ENCODE peak calls at places on chromosomes 7 and 10, in eight cellular contexts. One of them, this sample, is unnamed.

GRCh38 chr10:131885391-131886165 is 15.2 kb upstream of the PPP2R2D start:
- DNase-seq in stimulated activated CD4-positive, alpha-beta T cell treated with anti-CD3 and anti-CD28 coated beads, TNF-alpha, amount 100 ng/mL, for 24 hours: peak
- DNase-seq in T-helper 2 cell: peak
- DNase-seq in GM13976: peak
- DNase-seq in endothelial cell: peak
- DNase-seq in SK-N-SH: peak
- DNase-seq in right atrium auricular region: peak
- DNase-seq in stimulated activated CD8-positive, alpha-beta memory T cell treated with anti-CD3 and anti-CD28 coated beads, Interleukin-12 subunit alpha, Interleukin-12 subunit beta, amount 100 ng/mL, for 1 hour: peak
- DNase-seq in this sample: peak

GRCh38 chr7:157465597-157466348 is 129.0 kb downstream of the DNAJB6 start:
- DNase-seq in stimulated activated CD4-positive, alpha-beta T cell treated with anti-CD3 and anti-CD28 coated beads, TNF-alpha, amount 100 ng/mL, for 24 hours: no peak
- DNase-seq in T-helper 2 cell: no peak
- DNase-seq in GM13976: no peak
- DNase-seq in endothelial cell: no peak
- DNase-seq in SK-N-SH: no peak
- DNase-seq in right atrium auricular region: peak
- DNase-seq in stimulated activated CD8-positive, alpha-beta memory T cell treated with anti-CD3 and anti-CD28 coated beads, Interleukin-12 subunit alpha, Interleukin-12 subunit beta, amount 100 ng/mL, for 1 hour: no peak
- DNase-seq in this sample: no peak

GRCh38 chr10:71347587-71348395 is 28.7 kb downstream of the SLC29A3 start:
- DNase-seq in stimulated activated CD4-positive, alpha-beta T cell treated with anti-CD3 and anti-CD28 coated beads, TNF-alpha, amount 100 ng/mL, for 24 hours: no peak
- DNase-seq in T-helper 2 cell: no peak
- DNase-seq in GM13976: no peak
- DNase-seq in endothelial cell: no peak
- DNase-seq in SK-N-SH: no peak
- DNase-seq in right atrium auricular region: no peak
- DNase-seq in stimulated activated CD8-positive, alpha-beta memory T cell treated with anti-CD3 and anti-CD28 coated beads, Interleukin-12 subunit alpha, Interleukin-12 subunit beta, amount 100 ng/mL, for 1 hour: no peak
- DNase-seq in this sample: no peak

GRCh38 chr7:157961731-157962457 is 625.1 kb downstream of the DNAJB6 start:
- DNase-seq in stimulated activated CD4-positive, alpha-beta T cell treated with anti-CD3 and anti-CD28 coated beads, TNF-alpha, amount 100 ng/mL, for 24 hours: no peak
- DNase-seq in T-helper 2 cell: no peak
- DNase-seq in GM13976: no peak
- DNase-seq in endothelial cell: no peak
- DNase-seq in SK-N-SH: no peak
- DNase-seq in right atrium auricular region: no peak
- DNase-seq in stimulated activated CD8-positive, alpha-beta memory T cell treated with anti-CD3 and anti-CD28 coated beads, Interleukin-12 subunit alpha, Interleukin-12 subunit beta, amount 100 ng/mL, for 1 hour: no peak
- DNase-seq in this sample: no peak

GRCh38 chr10:73509695-73510094 is 13.9 kb upstream of the PPP3CB start:
- DNase-seq in stimulated activated CD4-positive, alpha-beta T cell treated with anti-CD3 and anti-CD28 coated beads, TNF-alpha, amount 100 ng/mL, for 24 hours: no peak
- DNase-seq in T-helper 2 cell: no peak
- DNase-seq in GM13976: no peak
- DNase-seq in endothelial cell: no peak
- DNase-seq in SK-N-SH: no peak
- DNase-seq in right atrium auricular region: no peak
- DNase-seq in stimulated activated CD8-positive, alpha-beta memory T cell treated with anti-CD3 and anti-CD28 coated beads, Interleukin-12 subunit alpha, Interleukin-12 subunit beta, amount 100 ng/mL, for 1 hour: no peak
- DNase-seq in this sample: no peak

GRCh38 chr7:20998309-20998708 is 211.6 kb upstream of the SP8 start:
- DNase-seq in stimulated activated CD4-positive, alpha-beta T cell treated with anti-CD3 and anti-CD28 coated beads, TNF-alpha, amount 100 ng/mL, for 24 hours: no peak
- DNase-seq in T-helper 2 cell: no peak
- DNase-seq in GM13976: no peak
- DNase-seq in endothelial cell: no peak
- DNase-seq in SK-N-SH: no peak
- DNase-seq in right atrium auricular region: no peak
- DNase-seq in stimulated activated CD8-positive, alpha-beta memory T cell treated with anti-CD3 and anti-CD28 coated beads, Interleukin-12 subunit alpha, Interleukin-12 subunit beta, amount 100 ng/mL, for 1 hour: no peak
- DNase-seq in this sample: no peak

GRCh38 chr7:128410092-128410665 is 397 bp upstream of the IMPDH1 start:
- DNase-seq in stimulated activated CD4-positive, alpha-beta T cell treated with anti-CD3 and anti-CD28 coated beads, TNF-alpha, amount 100 ng/mL, for 24 hours: no peak
- DNase-seq in T-helper 2 cell: peak
- DNase-seq in GM13976: peak
- DNase-seq in endothelial cell: peak
- DNase-seq in SK-N-SH: peak
- DNase-seq in right atrium auricular region: peak
- DNase-seq in stimulated activated CD8-positive, alpha-beta memory T cell treated with anti-CD3 and anti-CD28 coated beads, Interleukin-12 subunit alpha, Interleukin-12 subunit beta, amount 100 ng/mL, for 1 hour: peak
- DNase-seq in this sample: peak

GRCh38 chr10:80122746-80123145 is 9.8 kb upstream of the PLAC9 start:
- DNase-seq in stimulated activated CD4-positive, alpha-beta T cell treated with anti-CD3 and anti-CD28 coated beads, TNF-alpha, amount 100 ng/mL, for 24 hours: no peak
- DNase-seq in T-helper 2 cell: no peak
- DNase-seq in GM13976: no peak
- DNase-seq in endothelial cell: no peak
- DNase-seq in SK-N-SH: no peak
- DNase-seq in right atrium auricular region: peak
- DNase-seq in stimulated activated CD8-positive, alpha-beta memory T cell treated with anti-CD3 and anti-CD28 coated beads, Interleukin-12 subunit alpha, Interleukin-12 subunit beta, amount 100 ng/mL, for 1 hour: no peak
- DNase-seq in this sample: no peak

GRCh38 chr7:107355616-107356015 is 114.2 kb upstream of the GPR22 start:
- DNase-seq in stimulated activated CD4-positive, alpha-beta T cell treated with anti-CD3 and anti-CD28 coated beads, TNF-alpha, amount 100 ng/mL, for 24 hours: no peak
- DNase-seq in T-helper 2 cell: no peak
- DNase-seq in GM13976: no peak
- DNase-seq in endothelial cell: no peak
- DNase-seq in SK-N-SH: no peak
- DNase-seq in right atrium auricular region: no peak
- DNase-seq in stimulated activated CD8-positive, alpha-beta memory T cell treated with anti-CD3 and anti-CD28 coated beads, Interleukin-12 subunit alpha, Interleukin-12 subunit beta, amount 100 ng/mL, for 1 hour: no peak
- DNase-seq in this sample: peak

GRCh38 chr10:30750971-30751677 is 121.6 kb upstream of the LYZL2 start:
- DNase-seq in stimulated activated CD4-positive, alpha-beta T cell treated with anti-CD3 and anti-CD28 coated beads, TNF-alpha, amount 100 ng/mL, for 24 hours: no peak
- DNase-seq in T-helper 2 cell: no peak
- DNase-seq in GM13976: peak
- DNase-seq in endothelial cell: no peak
- DNase-seq in SK-N-SH: no peak
- DNase-seq in right atrium auricular region: no peak
- DNase-seq in stimulated activated CD8-positive, alpha-beta memory T cell treated with anti-CD3 and anti-CD28 coated beads, Interleukin-12 subunit alpha, Interleukin-12 subunit beta, amount 100 ng/mL, for 1 hour: no peak
- DNase-seq in this sample: no peak

GRCh38 chr10:59808896-59809643 is 55.8 kb upstream of the MRLN start:
- DNase-seq in stimulated activated CD4-positive, alpha-beta T cell treated with anti-CD3 and anti-CD28 coated beads, TNF-alpha, amount 100 ng/mL, for 24 hours: peak
- DNase-seq in T-helper 2 cell: peak
- DNase-seq in GM13976: peak
- DNase-seq in endothelial cell: peak
- DNase-seq in SK-N-SH: peak
- DNase-seq in right atrium auricular region: peak
- DNase-seq in stimulated activated CD8-positive, alpha-beta memory T cell treated with anti-CD3 and anti-CD28 coated beads, Interleukin-12 subunit alpha, Interleukin-12 subunit beta, amount 100 ng/mL, for 1 hour: peak
- DNase-seq in this sample: peak

GRCh38 chr10:3812141-3812540 is 27.1 kb upstream of the KLF6 start:
- DNase-seq in stimulated activated CD4-positive, alpha-beta T cell treated with anti-CD3 and anti-CD28 coated beads, TNF-alpha, amount 100 ng/mL, for 24 hours: no peak
- DNase-seq in T-helper 2 cell: no peak
- DNase-seq in GM13976: no peak
- DNase-seq in endothelial cell: no peak
- DNase-seq in SK-N-SH: no peak
- DNase-seq in right atrium auricular region: no peak
- DNase-seq in stimulated activated CD8-positive, alpha-beta memory T cell treated with anti-CD3 and anti-CD28 coated beads, Interleukin-12 subunit alpha, Interleukin-12 subunit beta, amount 100 ng/mL, for 1 hour: no peak
- DNase-seq in this sample: no peak

GRCh38 chr7:148110097-148110868 is 480.3 kb upstream of the C7orf33 start:
- DNase-seq in stimulated activated CD4-positive, alpha-beta T cell treated with anti-CD3 and anti-CD28 coated beads, TNF-alpha, amount 100 ng/mL, for 24 hours: no peak
- DNase-seq in T-helper 2 cell: no peak
- DNase-seq in GM13976: no peak
- DNase-seq in endothelial cell: no peak
- DNase-seq in SK-N-SH: no peak
- DNase-seq in right atrium auricular region: no peak
- DNase-seq in stimulated activated CD8-positive, alpha-beta memory T cell treated with anti-CD3 and anti-CD28 coated beads, Interleukin-12 subunit alpha, Interleukin-12 subunit beta, amount 100 ng/mL, for 1 hour: no peak
- DNase-seq in this sample: no peak

GRCh38 chr7:81603-82342 is 110.6 kb upstream of the FAM20C start:
- DNase-seq in stimulated activated CD4-positive, alpha-beta T cell treated with anti-CD3 and anti-CD28 coated beads, TNF-alpha, amount 100 ng/mL, for 24 hours: no peak
- DNase-seq in T-helper 2 cell: no peak
- DNase-seq in GM13976: no peak
- DNase-seq in endothelial cell: no peak
- DNase-seq in SK-N-SH: no peak
- DNase-seq in right atrium auricular region: no peak
- DNase-seq in stimulated activated CD8-positive, alpha-beta memory T cell treated with anti-CD3 and anti-CD28 coated beads, Interleukin-12 subunit alpha, Interleukin-12 subunit beta, amount 100 ng/mL, for 1 hour: no peak
- DNase-seq in this sample: no peak

GRCh38 chr7:55439627-55440026 is 74.5 kb downstream of the LANCL2 start:
- DNase-seq in stimulated activated CD4-positive, alpha-beta T cell treated with anti-CD3 and anti-CD28 coated beads, TNF-alpha, amount 100 ng/mL, for 24 hours: no peak
- DNase-seq in T-helper 2 cell: no peak
- DNase-seq in GM13976: peak
- DNase-seq in endothelial cell: no peak
- DNase-seq in SK-N-SH: peak
- DNase-seq in right atrium auricular region: no peak
- DNase-seq in stimulated activated CD8-positive, alpha-beta memory T cell treated with anti-CD3 and anti-CD28 coated beads, Interleukin-12 subunit alpha, Interleukin-12 subunit beta, amount 100 ng/mL, for 1 hour: no peak
- DNase-seq in this sample: no peak

GRCh38 chr10:90064295-90064694 is 362.9 kb downstream of the KIF20B start:
- DNase-seq in stimulated activated CD4-positive, alpha-beta T cell treated with anti-CD3 and anti-CD28 coated beads, TNF-alpha, amount 100 ng/mL, for 24 hours: no peak
- DNase-seq in T-helper 2 cell: no peak
- DNase-seq in GM13976: no peak
- DNase-seq in endothelial cell: no peak
- DNase-seq in SK-N-SH: no peak
- DNase-seq in right atrium auricular region: no peak
- DNase-seq in stimulated activated CD8-positive, alpha-beta memory T cell treated with anti-CD3 and anti-CD28 coated beads, Interleukin-12 subunit alpha, Interleukin-12 subunit beta, amount 100 ng/mL, for 1 hour: no peak
- DNase-seq in this sample: no peak

GRCh38 chr10:13784067-13784466 is 197.3 kb downstream of the PRPF18 start:
- DNase-seq in stimulated activated CD4-positive, alpha-beta T cell treated with anti-CD3 and anti-CD28 coated beads, TNF-alpha, amount 100 ng/mL, for 24 hours: no peak
- DNase-seq in T-helper 2 cell: no peak
- DNase-seq in GM13976: peak
- DNase-seq in endothelial cell: peak
- DNase-seq in SK-N-SH: no peak
- DNase-seq in right atrium auricular region: no peak
- DNase-seq in stimulated activated CD8-positive, alpha-beta memory T cell treated with anti-CD3 and anti-CD28 coated beads, Interleukin-12 subunit alpha, Interleukin-12 subunit beta, amount 100 ng/mL, for 1 hour: no peak
- DNase-seq in this sample: peak

GRCh38 chr10:47396311-47396717 is 12.2 kb upstream of the ZNF488 start:
- DNase-seq in stimulated activated CD4-positive, alpha-beta T cell treated with anti-CD3 and anti-CD28 coated beads, TNF-alpha, amount 100 ng/mL, for 24 hours: no peak
- DNase-seq in T-helper 2 cell: no peak
- DNase-seq in GM13976: no peak
- DNase-seq in endothelial cell: no peak
- DNase-seq in SK-N-SH: no peak
- DNase-seq in right atrium auricular region: no peak
- DNase-seq in stimulated activated CD8-positive, alpha-beta memory T cell treated with anti-CD3 and anti-CD28 coated beads, Interleukin-12 subunit alpha, Interleukin-12 subunit beta, amount 100 ng/mL, for 1 hour: no peak
- DNase-seq in this sample: peak

GRCh38 chr10:116105259-116105658 is 167.7 kb downstream of the GFRA1 start:
- DNase-seq in stimulated activated CD4-positive, alpha-beta T cell treated with anti-CD3 and anti-CD28 coated beads, TNF-alpha, amount 100 ng/mL, for 24 hours: no peak
- DNase-seq in T-helper 2 cell: no peak
- DNase-seq in GM13976: no peak
- DNase-seq in endothelial cell: no peak
- DNase-seq in SK-N-SH: no peak
- DNase-seq in right atrium auricular region: no peak
- DNase-seq in stimulated activated CD8-positive, alpha-beta memory T cell treated with anti-CD3 and anti-CD28 coated beads, Interleukin-12 subunit alpha, Interleukin-12 subunit beta, amount 100 ng/mL, for 1 hour: no peak
- DNase-seq in this sample: no peak

GRCh38 chr10:71295641-71296040 is 23.4 kb upstream of the SLC29A3 start:
- DNase-seq in stimulated activated CD4-positive, alpha-beta T cell treated with anti-CD3 and anti-CD28 coated beads, TNF-alpha, amount 100 ng/mL, for 24 hours: no peak
- DNase-seq in T-helper 2 cell: no peak
- DNase-seq in GM13976: no peak
- DNase-seq in endothelial cell: no peak
- DNase-seq in SK-N-SH: no peak
- DNase-seq in right atrium auricular region: no peak
- DNase-seq in stimulated activated CD8-positive, alpha-beta memory T cell treated with anti-CD3 and anti-CD28 coated beads, Interleukin-12 subunit alpha, Interleukin-12 subunit beta, amount 100 ng/mL, for 1 hour: no peak
- DNase-seq in this sample: no peak

GRCh38 chr10:5566606-5567005 is 41.8 kb downstream of the CALML3 start:
- DNase-seq in stimulated activated CD4-positive, alpha-beta T cell treated with anti-CD3 and anti-CD28 coated beads, TNF-alpha, amount 100 ng/mL, for 24 hours: no peak
- DNase-seq in T-helper 2 cell: peak
- DNase-seq in GM13976: no peak
- DNase-seq in endothelial cell: no peak
- DNase-seq in SK-N-SH: no peak
- DNase-seq in right atrium auricular region: no peak
- DNase-seq in stimulated activated CD8-positive, alpha-beta memory T cell treated with anti-CD3 and anti-CD28 coated beads, Interleukin-12 subunit alpha, Interleukin-12 subunit beta, amount 100 ng/mL, for 1 hour: no peak
- DNase-seq in this sample: no peak

GRCh38 chr7:100682228-100682741 is 8.7 kb downstream of the GNB2 start:
- DNase-seq in stimulated activated CD4-positive, alpha-beta T cell treated with anti-CD3 and anti-CD28 coated beads, TNF-alpha, amount 100 ng/mL, for 24 hours: no peak
- DNase-seq in T-helper 2 cell: no peak
- DNase-seq in GM13976: peak
- DNase-seq in endothelial cell: no peak
- DNase-seq in SK-N-SH: peak
- DNase-seq in right atrium auricular region: no peak
- DNase-seq in stimulated activated CD8-positive, alpha-beta memory T cell treated with anti-CD3 and anti-CD28 coated beads, Interleukin-12 subunit alpha, Interleukin-12 subunit beta, amount 100 ng/mL, for 1 hour: no peak
- DNase-seq in this sample: no peak

GRCh38 chr10:6980353-6980752 is 400.3 kb upstream of the PRKCQ start:
- DNase-seq in stimulated activated CD4-positive, alpha-beta T cell treated with anti-CD3 and anti-CD28 coated beads, TNF-alpha, amount 100 ng/mL, for 24 hours: no peak
- DNase-seq in T-helper 2 cell: no peak
- DNase-seq in GM13976: no peak
- DNase-seq in endothelial cell: no peak
- DNase-seq in SK-N-SH: no peak
- DNase-seq in right atrium auricular region: no peak
- DNase-seq in stimulated activated CD8-positive, alpha-beta memory T cell treated with anti-CD3 and anti-CD28 coated beads, Interleukin-12 subunit alpha, Interleukin-12 subunit beta, amount 100 ng/mL, for 1 hour: no peak
- DNase-seq in this sample: no peak

GRCh38 chr10:115977855-115978254 is 295.2 kb downstream of the GFRA1 start:
- DNase-seq in stimulated activated CD4-positive, alpha-beta T cell treated with anti-CD3 and anti-CD28 coated beads, TNF-alpha, amount 100 ng/mL, for 24 hours: no peak
- DNase-seq in T-helper 2 cell: no peak
- DNase-seq in GM13976: no peak
- DNase-seq in endothelial cell: no peak
- DNase-seq in SK-N-SH: no peak
- DNase-seq in right atrium auricular region: no peak
- DNase-seq in stimulated activated CD8-positive, alpha-beta memory T cell treated with anti-CD3 and anti-CD28 coated beads, Interleukin-12 subunit alpha, Interleukin-12 subunit beta, amount 100 ng/mL, for 1 hour: no peak
- DNase-seq in this sample: no peak

GRCh38 chr10:110206988-110207804 is at the start of gene MXI1:
- DNase-seq in stimulated activated CD4-positive, alpha-beta T cell treated with anti-CD3 and anti-CD28 coated beads, TNF-alpha, amount 100 ng/mL, for 24 hours: no peak
- DNase-seq in T-helper 2 cell: no peak
- DNase-seq in GM13976: peak
- DNase-seq in endothelial cell: peak
- DNase-seq in SK-N-SH: peak
- DNase-seq in right atrium auricular region: peak
- DNase-seq in stimulated activated CD8-positive, alpha-beta memory T cell treated with anti-CD3 and anti-CD28 coated beads, Interleukin-12 subunit alpha, Interleukin-12 subunit beta, amount 100 ng/mL, for 1 hour: no peak
- DNase-seq in this sample: peak

GRCh38 chr7:45684910-45685618 is 110.9 kb downstream of the ADCY1 start:
- DNase-seq in stimulated activated CD4-positive, alpha-beta T cell treated with anti-CD3 and anti-CD28 coated beads, TNF-alpha, amount 100 ng/mL, for 24 hours: no peak
- DNase-seq in T-helper 2 cell: no peak
- DNase-seq in GM13976: no peak
- DNase-seq in endothelial cell: no peak
- DNase-seq in SK-N-SH: no peak
- DNase-seq in right atrium auricular region: peak
- DNase-seq in stimulated activated CD8-positive, alpha-beta memory T cell treated with anti-CD3 and anti-CD28 coated beads, Interleukin-12 subunit alpha, Interleukin-12 subunit beta, amount 100 ng/mL, for 1 hour: no peak
- DNase-seq in this sample: no peak

GRCh38 chr10:88165849-88166271 is 302.4 kb downstream of the PTEN start:
- DNase-seq in stimulated activated CD4-positive, alpha-beta T cell treated with anti-CD3 and anti-CD28 coated beads, TNF-alpha, amount 100 ng/mL, for 24 hours: no peak
- DNase-seq in T-helper 2 cell: no peak
- DNase-seq in GM13976: no peak
- DNase-seq in endothelial cell: no peak
- DNase-seq in SK-N-SH: no peak
- DNase-seq in right atrium auricular region: no peak
- DNase-seq in stimulated activated CD8-positive, alpha-beta memory T cell treated with anti-CD3 and anti-CD28 coated beads, Interleukin-12 subunit alpha, Interleukin-12 subunit beta, amount 100 ng/mL, for 1 hour: no peak
- DNase-seq in this sample: peak

GRCh38 chr7:28957822-28958234 is 302 bp downstream of the TRIL start:
- DNase-seq in stimulated activated CD4-positive, alpha-beta T cell treated with anti-CD3 and anti-CD28 coated beads, TNF-alpha, amount 100 ng/mL, for 24 hours: no peak
- DNase-seq in T-helper 2 cell: no peak
- DNase-seq in GM13976: peak
- DNase-seq in endothelial cell: peak
- DNase-seq in SK-N-SH: peak
- DNase-seq in right atrium auricular region: no peak
- DNase-seq in stimulated activated CD8-positive, alpha-beta memory T cell treated with anti-CD3 and anti-CD28 coated beads, Interleukin-12 subunit alpha, Interleukin-12 subunit beta, amount 100 ng/mL, for 1 hour: no peak
- DNase-seq in this sample: no peak

GRCh38 chr7:98278936-98279335 is 2.5 kb upstream of the BRI3 start:
- DNase-seq in stimulated activated CD4-positive, alpha-beta T cell treated with anti-CD3 and anti-CD28 coated beads, TNF-alpha, amount 100 ng/mL, for 24 hours: no peak
- DNase-seq in T-helper 2 cell: no peak
- DNase-seq in GM13976: no peak
- DNase-seq in endothelial cell: no peak
- DNase-seq in SK-N-SH: peak
- DNase-seq in right atrium auricular region: no peak
- DNase-seq in stimulated activated CD8-positive, alpha-beta memory T cell treated with anti-CD3 and anti-CD28 coated beads, Interleukin-12 subunit alpha, Interleukin-12 subunit beta, amount 100 ng/mL, for 1 hour: no peak
- DNase-seq in this sample: no peak

GRCh38 chr10:53744746-53745145 is 972.2 kb upstream of the MBL2 start:
- DNase-seq in stimulated activated CD4-positive, alpha-beta T cell treated with anti-CD3 and anti-CD28 coated beads, TNF-alpha, amount 100 ng/mL, for 24 hours: no peak
- DNase-seq in T-helper 2 cell: no peak
- DNase-seq in GM13976: no peak
- DNase-seq in endothelial cell: no peak
- DNase-seq in SK-N-SH: no peak
- DNase-seq in right atrium auricular region: no peak
- DNase-seq in stimulated activated CD8-positive, alpha-beta memory T cell treated with anti-CD3 and anti-CD28 coated beads, Interleukin-12 subunit alpha, Interleukin-12 subunit beta, amount 100 ng/mL, for 1 hour: no peak
- DNase-seq in this sample: no peak

GRCh38 chr10:121077331-121077730 is 226.2 kb downstream of the WDR11 start:
- DNase-seq in stimulated activated CD4-positive, alpha-beta T cell treated with anti-CD3 and anti-CD28 coated beads, TNF-alpha, amount 100 ng/mL, for 24 hours: no peak
- DNase-seq in T-helper 2 cell: no peak
- DNase-seq in GM13976: no peak
- DNase-seq in endothelial cell: no peak
- DNase-seq in SK-N-SH: no peak
- DNase-seq in right atrium auricular region: peak
- DNase-seq in stimulated activated CD8-positive, alpha-beta memory T cell treated with anti-CD3 and anti-CD28 coated beads, Interleukin-12 subunit alpha, Interleukin-12 subunit beta, amount 100 ng/mL, for 1 hour: no peak
- DNase-seq in this sample: no peak

This sample was measured in fibroblast of lung.